ENCODE peak calls at places on chromosomes 16 and 17, in ten cellular contexts. One of them, this sample, is unnamed. For H3K9me3 and H3K36me3, the result is how much of the 10 kb centered on the place peaks cover.

GRCh38 chr17:46772013-46772878 is 46.2 kb downstream of the WNT3 start:
- DNase-seq in mucosa of descending colon: no peak
- DNase-seq in CD4-positive, CD25-positive, alpha-beta regulatory T cell: no peak
- DNase-seq in aorta: no peak
- DNase-seq in pancreas: peak
- DNase-seq in lower lobe of right lung: peak
- DNase-seq in adipocyte: peak
- DNase-seq in adrenal gland: peak
- DNase-seq in neuronal stem cell: peak
- DNase-seq in esophagus squamous epithelium: no peak
- DNase-seq in this sample: no peak

GRCh38 chr16:4330277-4330882 is 14.5 kb downstream of the GLIS2 start:
- DNase-seq in mucosa of descending colon: peak
- DNase-seq in CD4-positive, CD25-positive, alpha-beta regulatory T cell: peak
- DNase-seq in aorta: peak
- DNase-seq in pancreas: peak
- DNase-seq in lower lobe of right lung: peak
- DNase-seq in adipocyte: peak
- DNase-seq in adrenal gland: peak
- DNase-seq in neuronal stem cell: no peak
- DNase-seq in esophagus squamous epithelium: no peak
- DNase-seq in this sample: peak

GRCh38 chr17:48505788-48506187 is 25.0 kb downstream of the HOXB1 start:
- DNase-seq in mucosa of descending colon: no peak
- DNase-seq in CD4-positive, CD25-positive, alpha-beta regulatory T cell: peak
- DNase-seq in aorta: peak
- DNase-seq in pancreas: no peak
- DNase-seq in lower lobe of right lung: no peak
- DNase-seq in adipocyte: peak
- DNase-seq in adrenal gland: peak
- DNase-seq in neuronal stem cell: no peak
- DNase-seq in esophagus squamous epithelium: no peak
- DNase-seq in this sample: peak

GRCh38 chr16:1989209-1989825 is 453 bp upstream of the SYNGR3 start:
- DNase-seq in mucosa of descending colon: no peak
- DNase-seq in CD4-positive, CD25-positive, alpha-beta regulatory T cell: no peak
- DNase-seq in aorta: no peak
- DNase-seq in pancreas: peak
- DNase-seq in lower lobe of right lung: no peak
- DNase-seq in adipocyte: no peak
- DNase-seq in adrenal gland: no peak
- DNase-seq in neuronal stem cell: no peak
- DNase-seq in esophagus squamous epithelium: no peak
- DNase-seq in this sample: no peak

GRCh38 chr17:38572665-38573365 is 32.9 kb downstream of the SRCIN1 start:
- DNase-seq in mucosa of descending colon: no peak
- DNase-seq in CD4-positive, CD25-positive, alpha-beta regulatory T cell: no peak
- DNase-seq in aorta: no peak
- DNase-seq in pancreas: no peak
- DNase-seq in lower lobe of right lung: no peak
- DNase-seq in adipocyte: peak
- DNase-seq in adrenal gland: no peak
- DNase-seq in neuronal stem cell: peak
- DNase-seq in esophagus squamous epithelium: no peak
- DNase-seq in this sample: no peak

GRCh38 chr16:12182202-12182601 is 205.7 kb downstream of the SNX29 start:
- DNase-seq in mucosa of descending colon: no peak
- DNase-seq in CD4-positive, CD25-positive, alpha-beta regulatory T cell: no peak
- DNase-seq in aorta: no peak
- DNase-seq in pancreas: no peak
- DNase-seq in lower lobe of right lung: no peak
- DNase-seq in adipocyte: no peak
- DNase-seq in adrenal gland: no peak
- DNase-seq in neuronal stem cell: no peak
- DNase-seq in esophagus squamous epithelium: no peak
- DNase-seq in this sample: no peak

GRCh38 chr16:59478806-59479205 is 744.7 kb upstream of the GOT2 start:
- DNase-seq in mucosa of descending colon: no peak
- DNase-seq in CD4-positive, CD25-positive, alpha-beta regulatory T cell: no peak
- DNase-seq in aorta: no peak
- DNase-seq in pancreas: no peak
- DNase-seq in lower lobe of right lung: no peak
- DNase-seq in adipocyte: peak
- DNase-seq in adrenal gland: no peak
- DNase-seq in neuronal stem cell: no peak
- DNase-seq in esophagus squamous epithelium: no peak
- DNase-seq in this sample: peak

GRCh38 chr16:24151482-24151939 is 104.6 kb upstream of the CACNG3 start:
- DNase-seq in mucosa of descending colon: no peak
- DNase-seq in CD4-positive, CD25-positive, alpha-beta regulatory T cell: peak
- DNase-seq in aorta: no peak
- DNase-seq in pancreas: no peak
- DNase-seq in lower lobe of right lung: no peak
- DNase-seq in adipocyte: no peak
- DNase-seq in adrenal gland: no peak
- DNase-seq in neuronal stem cell: no peak
- DNase-seq in esophagus squamous epithelium: no peak
- DNase-seq in this sample: no peak

GRCh38 chr16:77788196-77789084 is at the start of gene VAT1L:
- DNase-seq in mucosa of descending colon: no peak
- DNase-seq in CD4-positive, CD25-positive, alpha-beta regulatory T cell: no peak
- DNase-seq in aorta: peak
- DNase-seq in pancreas: peak
- DNase-seq in lower lobe of right lung: no peak
- DNase-seq in adipocyte: peak
- DNase-seq in adrenal gland: peak
- DNase-seq in neuronal stem cell: peak
- DNase-seq in esophagus squamous epithelium: no peak
- DNase-seq in this sample: no peak

GRCh38 chr16:1526608-1527555 is 6.6 kb upstream of the TMEM204 start:
- DNase-seq in mucosa of descending colon: no peak
- DNase-seq in CD4-positive, CD25-positive, alpha-beta regulatory T cell: no peak
- DNase-seq in aorta: no peak
- DNase-seq in pancreas: no peak
- DNase-seq in lower lobe of right lung: no peak
- DNase-seq in adipocyte: no peak
- DNase-seq in adrenal gland: no peak
- DNase-seq in neuronal stem cell: no peak
- DNase-seq in esophagus squamous epithelium: no peak
- DNase-seq in this sample: no peak

GRCh38 chr16:50496990-50497389 is 51.2 kb upstream of the NKD1 start:
- DNase-seq in mucosa of descending colon: no peak
- DNase-seq in CD4-positive, CD25-positive, alpha-beta regulatory T cell: no peak
- DNase-seq in aorta: no peak
- DNase-seq in pancreas: no peak
- DNase-seq in lower lobe of right lung: no peak
- DNase-seq in adipocyte: no peak
- DNase-seq in adrenal gland: no peak
- DNase-seq in neuronal stem cell: no peak
- DNase-seq in esophagus squamous epithelium: no peak
- DNase-seq in this sample: no peak

GRCh38 chr17:37742114-37742761 is 2.6 kb downstream of the HNF1B start:
- DNase-seq in mucosa of descending colon: no peak
- DNase-seq in CD4-positive, CD25-positive, alpha-beta regulatory T cell: no peak
- DNase-seq in aorta: no peak
- DNase-seq in pancreas: no peak
- DNase-seq in lower lobe of right lung: no peak
- DNase-seq in adipocyte: peak
- DNase-seq in adrenal gland: no peak
- DNase-seq in neuronal stem cell: peak
- DNase-seq in esophagus squamous epithelium: no peak
- DNase-seq in this sample: peak

GRCh38 chr17:1957037-1957436 is 68.1 kb downstream of the RTN4RL1 start:
- DNase-seq in mucosa of descending colon: no peak
- DNase-seq in CD4-positive, CD25-positive, alpha-beta regulatory T cell: no peak
- DNase-seq in aorta: no peak
- DNase-seq in pancreas: no peak
- DNase-seq in lower lobe of right lung: no peak
- DNase-seq in adipocyte: peak
- DNase-seq in adrenal gland: no peak
- DNase-seq in neuronal stem cell: no peak
- DNase-seq in esophagus squamous epithelium: no peak
- DNase-seq in this sample: no peak

GRCh38 chr16:27515874-27516353 is 33.8 kb downstream of the GTF3C1 start:
- DNase-seq in mucosa of descending colon: no peak
- DNase-seq in CD4-positive, CD25-positive, alpha-beta regulatory T cell: no peak
- DNase-seq in aorta: no peak
- DNase-seq in pancreas: no peak
- DNase-seq in lower lobe of right lung: no peak
- DNase-seq in adipocyte: peak
- DNase-seq in adrenal gland: peak
- DNase-seq in neuronal stem cell: peak
- DNase-seq in esophagus squamous epithelium: no peak
- DNase-seq in this sample: peak

DNA sequence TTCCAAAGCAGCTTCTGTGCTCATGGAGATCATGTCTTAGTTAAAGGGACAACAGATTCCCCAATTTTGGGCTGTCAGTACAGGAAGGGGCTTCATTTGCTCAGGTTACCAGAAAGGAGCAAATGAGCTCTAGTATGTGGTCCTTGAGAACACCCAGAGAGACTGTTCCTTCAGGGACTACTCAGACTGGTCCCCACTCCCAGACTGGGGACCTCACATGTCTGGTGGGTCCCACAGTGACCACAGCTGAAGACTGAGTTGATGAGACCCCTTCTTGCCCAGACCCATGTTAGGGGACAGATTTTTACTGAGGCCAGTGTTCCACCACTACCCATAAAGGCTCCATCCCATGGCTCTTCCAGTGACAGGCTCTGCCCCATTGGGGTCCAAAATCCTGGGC is 1695.2 kb downstream of the TP53TG3F start:
- DNase-seq in mucosa of descending colon: no peak
- DNase-seq in CD4-positive, CD25-positive, alpha-beta regulatory T cell: no peak
- DNase-seq in aorta: no peak
- DNase-seq in pancreas: no peak
- DNase-seq in lower lobe of right lung: no peak
- DNase-seq in adipocyte: no peak
- DNase-seq in adrenal gland: no peak
- DNase-seq in neuronal stem cell: no peak
- DNase-seq in esophagus squamous epithelium: no peak
- DNase-seq in this sample: no peak
- H3K9me3 ChIP-seq in mucosa of descending colon: half or more
- H3K9me3 ChIP-seq in CD4-positive, CD25-positive, alpha-beta regulatory T cell: under half
- H3K9me3 ChIP-seq in aorta: under half
- H3K9me3 ChIP-seq in pancreas: under half
- H3K9me3 ChIP-seq in lower lobe of right lung: under half
- H3K9me3 ChIP-seq in adipocyte: under half
- H3K9me3 ChIP-seq in adrenal gland: under half
- H3K9me3 ChIP-seq in neuronal stem cell: under half
- H3K9me3 ChIP-seq in esophagus squamous epithelium: under half
- H3K9me3 ChIP-seq in this sample: under half

DNA sequence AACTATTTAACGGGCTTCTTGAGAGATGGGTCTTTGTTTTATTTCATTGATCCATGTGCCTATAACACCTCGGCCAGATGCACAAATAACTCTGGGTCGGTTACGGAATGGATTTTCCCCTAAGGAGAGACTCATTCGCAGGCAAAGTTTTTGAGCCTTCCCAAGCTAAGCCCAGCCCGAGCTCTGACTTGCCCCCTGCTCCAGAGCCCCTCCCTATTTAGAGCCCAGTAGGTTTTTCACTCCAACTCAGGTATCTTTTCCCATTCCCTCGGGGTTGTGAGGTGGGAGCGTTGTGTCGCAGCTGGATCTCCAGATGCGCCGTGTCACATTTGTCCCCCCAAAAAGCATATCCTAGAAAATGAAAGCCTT is 812 bp upstream of the MYOCD start:
- DNase-seq in mucosa of descending colon: no peak
- DNase-seq in CD4-positive, CD25-positive, alpha-beta regulatory T cell: no peak
- DNase-seq in aorta: no peak
- DNase-seq in pancreas: no peak
- DNase-seq in lower lobe of right lung: no peak
- DNase-seq in adipocyte: peak
- DNase-seq in adrenal gland: no peak
- DNase-seq in neuronal stem cell: no peak
- DNase-seq in esophagus squamous epithelium: no peak
- DNase-seq in this sample: no peak
- H3K36me3 ChIP-seq in mucosa of descending colon: under half
- H3K36me3 ChIP-seq in CD4-positive, CD25-positive, alpha-beta regulatory T cell: under half
- H3K36me3 ChIP-seq in aorta: under half
- H3K36me3 ChIP-seq in pancreas: under half
- H3K36me3 ChIP-seq in lower lobe of right lung: under half
- H3K36me3 ChIP-seq in adipocyte: under half
- H3K36me3 ChIP-seq in adrenal gland: under half
- H3K36me3 ChIP-seq in neuronal stem cell: under half
- H3K36me3 ChIP-seq in esophagus squamous epithelium: under half
- H3K36me3 ChIP-seq in this sample: under half

DNA sequence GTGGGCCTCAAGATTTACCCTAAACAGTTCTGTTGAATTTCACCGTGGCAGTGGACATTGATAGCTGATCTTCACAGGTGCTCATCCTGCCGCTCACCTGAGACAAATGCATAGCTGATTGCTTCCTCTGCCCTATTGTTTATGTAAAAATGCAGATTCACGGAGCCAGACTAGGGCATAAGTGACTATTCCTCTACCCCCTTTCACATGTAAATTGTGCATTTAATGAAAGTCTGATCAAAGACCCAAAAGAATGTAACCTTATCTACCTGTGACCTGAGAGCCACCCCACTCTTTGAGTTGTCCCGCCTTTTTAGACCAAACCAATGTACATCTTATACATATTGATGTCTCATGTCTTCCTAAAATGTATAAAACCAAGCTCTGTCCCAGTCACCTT is 312.4 kb upstream of the CDH5 start:
- DNase-seq in mucosa of descending colon: no peak
- DNase-seq in CD4-positive, CD25-positive, alpha-beta regulatory T cell: no peak
- DNase-seq in aorta: no peak
- DNase-seq in pancreas: no peak
- DNase-seq in lower lobe of right lung: no peak
- DNase-seq in adipocyte: no peak
- DNase-seq in adrenal gland: no peak
- DNase-seq in neuronal stem cell: no peak
- DNase-seq in esophagus squamous epithelium: no peak
- DNase-seq in this sample: no peak
- H3K4me3 ChIP-seq in mucosa of descending colon: no peak
- H3K4me3 ChIP-seq in CD4-positive, CD25-positive, alpha-beta regulatory T cell: no peak
- H3K4me3 ChIP-seq in aorta: no peak
- H3K4me3 ChIP-seq in pancreas: no peak
- H3K4me3 ChIP-seq in lower lobe of right lung: no peak
- H3K4me3 ChIP-seq in adipocyte: no peak
- H3K4me3 ChIP-seq in adrenal gland: no peak
- H3K4me3 ChIP-seq in neuronal stem cell: no peak
- H3K4me3 ChIP-seq in esophagus squamous epithelium: no peak
- H3K4me3 ChIP-seq in this sample: no peak

DNA sequence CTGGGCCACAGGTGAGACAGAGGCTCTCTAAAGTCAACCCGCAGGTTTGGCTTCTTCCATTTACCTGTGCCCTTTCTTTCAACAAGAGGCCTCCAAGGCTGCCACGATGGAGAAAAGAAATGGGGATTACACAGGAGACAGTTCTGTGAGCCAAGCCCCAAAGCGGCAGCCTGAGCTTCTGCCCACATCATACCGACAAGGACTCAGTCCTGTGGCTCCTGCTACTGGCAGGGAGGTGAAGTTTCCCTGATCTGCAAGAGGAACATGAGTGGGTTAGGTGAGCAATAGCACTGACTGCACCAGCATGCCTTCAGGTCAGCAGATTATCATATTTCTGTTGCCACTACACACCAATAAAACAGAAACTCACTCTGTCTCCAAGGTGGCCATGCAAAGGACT is 800.0 kb downstream of the KCNJ18 start:
- DNase-seq in mucosa of descending colon: no peak
- DNase-seq in CD4-positive, CD25-positive, alpha-beta regulatory T cell: no peak
- DNase-seq in aorta: no peak
- DNase-seq in pancreas: no peak
- DNase-seq in lower lobe of right lung: no peak
- DNase-seq in adipocyte: no peak
- DNase-seq in adrenal gland: no peak
- DNase-seq in neuronal stem cell: no peak
- DNase-seq in esophagus squamous epithelium: no peak
- DNase-seq in this sample: no peak
- H3K9me3 ChIP-seq in mucosa of descending colon: half or more
- H3K9me3 ChIP-seq in CD4-positive, CD25-positive, alpha-beta regulatory T cell: under half
- H3K9me3 ChIP-seq in aorta: under half
- H3K9me3 ChIP-seq in pancreas: under half
- H3K9me3 ChIP-seq in lower lobe of right lung: under half
- H3K9me3 ChIP-seq in adipocyte: under half
- H3K9me3 ChIP-seq in adrenal gland: under half
- H3K9me3 ChIP-seq in neuronal stem cell: under half
- H3K9me3 ChIP-seq in esophagus squamous epithelium: under half
- H3K9me3 ChIP-seq in this sample: under half

This sample was measured in MG63.